ENCODE peak calls at places on chromosomes 7 and 10, in eight cellular contexts. Z is fibroblast of mammary gland, T is tibial nerve, D is AG04450, F is astrocyte of the spinal cord, Q is OCI-LY7, M is IMR-90, S is body of pancreas. C is an unnamed sample.

GRCh38 chr10:68406111-68406814 is 814 bp downstream of the RUFY2 start:
- DNase-seq in Z (peak), T (peak), D (peak), F (peak), Q (peak), M (peak), S (peak), C (peak)

GRCh38 chr10:26776258-26776657 is 78.8 kb downstream of the PDSS1 start:
- DNase-seq in Z (no peak), T (no peak), D (no peak), F (no peak), Q (no peak), M (no peak), S (no peak), C (no peak)

GRCh38 chr10:49596836-49597235 is 13.3 kb upstream of the SLC18A3 start:
- DNase-seq in Z (no peak), T (no peak), D (no peak), F (no peak), Q (no peak), M (no peak), S (no peak), C (no peak)

GRCh38 chr7:24442170-24442777 is 131.0 kb upstream of the PALS2 start:
- DNase-seq in Z (no peak), T (no peak), D (no peak), F (no peak), Q (no peak), M (no peak), S (no peak), C (no peak)

GRCh38 chr7:77691892-77692491 is 4.3 kb upstream of the RSBN1L start:
- DNase-seq in Z (no peak), T (no peak), D (no peak), F (no peak), Q (no peak), M (no peak), S (peak), C (no peak)

GRCh38 chr7:11786186-11786585 is 45.8 kb downstream of the THSD7A start:
- DNase-seq in Z (no peak), T (no peak), D (no peak), F (peak), Q (no peak), M (no peak), S (peak), C (no peak)

GRCh38 chr10:90779573-90779972 is 78.3 kb downstream of the HTR7 start:
- DNase-seq in Z (peak), T (no peak), D (no peak), F (no peak), Q (no peak), M (peak), S (no peak), C (no peak)

GRCh38 chr10:70786799-70787415 is 1.7 kb upstream of the TBATA start:
- DNase-seq in Z (peak), T (no peak), D (peak), F (peak), Q (no peak), M (peak), S (no peak), C (no peak)

GRCh38 chr7:24069751-24070150 is 214.2 kb upstream of the NPY start:
- DNase-seq in Z (no peak), T (no peak), D (no peak), F (no peak), Q (no peak), M (no peak), S (no peak), C (no peak)

DNA sequence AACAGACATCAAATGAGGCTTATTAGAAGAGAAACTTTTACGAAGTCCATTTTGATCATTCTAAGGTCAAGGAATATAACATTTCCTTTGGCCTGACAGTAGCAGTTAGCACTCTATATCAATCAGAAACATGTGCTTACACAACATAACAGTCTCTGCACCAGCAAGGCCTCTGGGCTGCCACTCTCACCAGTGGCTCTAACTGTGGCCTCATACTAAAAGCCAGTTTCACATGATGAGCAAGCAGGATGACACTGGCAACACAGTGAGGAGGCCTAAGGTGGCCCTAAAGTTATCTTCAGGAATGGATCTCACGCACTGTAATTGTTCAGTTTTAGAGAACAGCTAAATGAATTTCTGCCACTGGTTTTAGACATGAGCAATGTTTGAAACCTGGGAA is 126.8 kb downstream of the COBL start:
- DNase-seq in Z (no peak), T (no peak), D (no peak), F (no peak), Q (no peak), M (no peak), S (no peak), C (no peak)
- H3K4me3 ChIP-seq in Z (no peak), T (no peak), D (no peak), F (no peak), Q (no peak), M (no peak), S (no peak), C (no peak)

DNA sequence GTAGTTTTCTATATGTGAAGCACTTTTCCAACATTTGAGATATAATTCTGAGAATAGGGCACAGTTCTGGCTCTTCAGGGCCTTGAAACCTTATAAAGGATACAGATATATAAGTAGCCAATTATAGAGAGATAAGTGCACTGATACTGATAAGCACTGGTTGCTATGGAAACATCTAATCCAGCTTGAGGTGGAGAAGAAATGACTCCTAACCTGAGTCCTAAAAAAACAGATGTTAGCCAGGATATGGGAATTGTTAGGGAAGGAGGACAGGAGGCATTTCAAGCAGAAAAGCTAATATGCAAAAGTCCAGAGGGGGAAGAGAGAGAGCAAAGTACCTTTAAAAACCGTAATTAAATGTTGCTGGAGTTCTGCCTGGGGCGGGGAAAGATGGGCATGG is 30.8 kb downstream of the STRIP2 start:
- DNase-seq in Z (no peak), T (no peak), D (no peak), F (no peak), Q (no peak), M (no peak), S (no peak), C (no peak)
- TF ChIP-seq CTCF in Z (no peak), T (no peak), D (no peak), F (no peak), Q (no peak), M (no peak), S (no peak), C (no peak)

GRCh38 chr7:98727146-98727709 is 110.1 kb downstream of the NPTX2 start:
- DNase-seq in Z (no peak), T (no peak), D (no peak), F (no peak), Q (no peak), M (no peak), S (no peak), C (no peak)
- H3K4me3 ChIP-seq in Z (no peak), T (no peak), D (no peak), F (no peak), Q (no peak), M (no peak), S (no peak), C (no peak)

GRCh38 chr10:130708465-130708864 is 572.3 kb downstream of the GLRX3 start:
- DNase-seq in Z (no peak), T (no peak), D (no peak), F (no peak), Q (no peak), M (no peak), S (peak), C (no peak)

GRCh38 chr10:130713105-130713504 is 576.9 kb downstream of the GLRX3 start:
- DNase-seq in Z (no peak), T (no peak), D (no peak), F (no peak), Q (no peak), M (no peak), S (no peak), C (no peak)

GRCh38 chr10:130711072-130711471 is 574.9 kb downstream of the GLRX3 start:
- DNase-seq in Z (no peak), T (no peak), D (no peak), F (no peak), Q (no peak), M (no peak), S (no peak), C (no peak)

GRCh38 chr10:130709415-130709814 is 573.2 kb downstream of the GLRX3 start:
- DNase-seq in Z (no peak), T (no peak), D (no peak), F (no peak), Q (no peak), M (no peak), S (peak), C (no peak)

GRCh38 chr10:130707389-130707979 is 571.3 kb downstream of the GLRX3 start:
- DNase-seq in Z (no peak), T (no peak), D (no peak), F (no peak), Q (no peak), M (no peak), S (no peak), C (no peak)
- TF ChIP-seq CTCF in Z (no peak), T (no peak), D (no peak), F (no peak), Q (peak), M (no peak), S (no peak), C (no peak)

GRCh38 chr10:30392564-30392990 is 41.4 kb upstream of the MAP3K8 start:
- DNase-seq in Z (peak), T (peak), D (peak), F (peak), Q (peak), M (peak), S (peak), C (no peak)
- H3K4me3 ChIP-seq in Z (peak), T (no peak), D (peak), F (no peak), Q (no peak), M (no peak), S (no peak), C (no peak)

GRCh38 chr10:77608281-77608680 is 29.3 kb downstream of the KCNMA1 start:
- DNase-seq in Z (no peak), T (no peak), D (no peak), F (no peak), Q (no peak), M (no peak), S (no peak), C (no peak)
- TF ChIP-seq CTCF in Z (no peak), T (no peak), D (no peak), F (no peak), Q (no peak), M (no peak), S (no peak), C (no peak)

GRCh38 chr7:150567846-150568245 is 656 bp downstream of the GIMAP4 start:
- DNase-seq in Z (no peak), T (no peak), D (no peak), F (no peak), Q (no peak), M (no peak), S (no peak), C (no peak)
- H3K4me3 ChIP-seq in Z (no peak), T (peak), D (no peak), F (no peak), Q (no peak), M (no peak), S (no peak), C (no peak)

GRCh38 chr10:113950268-113950667 is 93.4 kb upstream of the ADRB1 start:
- DNase-seq in Z (no peak), T (no peak), D (no peak), F (no peak), Q (no peak), M (no peak), S (no peak), C (no peak)

GRCh38 chr10:113959383-113959760 is 84.3 kb upstream of the ADRB1 start:
- DNase-seq in Z (no peak), T (no peak), D (no peak), F (no peak), Q (peak), M (no peak), S (no peak), C (no peak)

GRCh38 chr10:113958631-113959382 is 84.9 kb upstream of the ADRB1 start:
- DNase-seq in Z (peak), T (no peak), D (peak), F (peak), Q (no peak), M (peak), S (peak), C (peak)

GRCh38 chr10:113957013-113957412 is 86.7 kb upstream of the ADRB1 start:
- DNase-seq in Z (peak), T (no peak), D (peak), F (peak), Q (no peak), M (peak), S (no peak), C (peak)

DNA sequence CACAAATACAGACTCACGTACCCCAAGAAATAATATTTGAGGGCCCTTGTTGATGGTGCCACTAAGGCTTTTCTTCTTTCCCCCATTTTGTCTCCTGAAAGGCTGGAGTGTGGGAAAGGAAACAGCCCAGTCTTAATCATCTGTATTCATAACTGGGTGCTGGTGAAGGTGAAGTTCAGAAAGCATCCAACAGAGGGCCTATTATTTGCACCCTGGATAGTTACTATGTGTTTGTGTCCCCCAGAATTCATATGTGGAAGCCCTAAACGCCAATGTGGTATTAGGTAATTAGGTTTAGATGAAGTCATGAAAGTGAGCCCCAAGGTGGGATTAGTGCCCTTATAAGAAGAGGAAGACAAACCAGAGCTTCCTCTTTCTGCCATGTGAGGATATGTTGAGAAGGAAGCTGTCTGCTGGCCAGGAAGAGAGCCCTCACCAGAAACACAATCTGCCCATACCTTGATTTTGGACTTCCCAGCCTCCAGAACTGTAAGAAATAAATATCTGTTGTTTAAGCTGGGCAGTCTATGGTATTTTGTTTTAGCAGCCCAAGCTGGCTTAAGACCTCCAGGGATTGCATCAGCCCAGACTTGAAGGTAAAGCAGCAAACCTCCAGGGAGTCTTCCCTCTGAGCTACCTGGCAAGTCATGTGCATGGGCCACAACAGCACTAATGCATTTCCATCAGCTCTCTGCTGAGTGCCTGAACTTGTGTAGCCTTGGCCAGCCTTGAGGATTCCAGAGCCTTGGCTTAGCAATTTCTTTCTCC is 90.0 kb upstream of the ADRB1 start:
- DNase-seq in Z (no peak), T (no peak), D (no peak), F (no peak), Q (peak), M (no peak), S (no peak), C (no peak)
- TF ChIP-seq CTCF in Z (peak), T (no peak), D (no peak), F (peak), Q (peak), M (no peak), S (no peak), C (no peak)